ENCODE peak calls at places on chromosomes 13 and 19, in nine cellular contexts. E is activated T-helper 1 cell treated with anti-CD3 and anti-CD28 coated beads, Interleukin-12 subunit alpha, Interleukin-12 subunit beta, Interleukin-2, Interleukin-4 antibody, amounts not matched to agents 30 ng/mL and 10 ng/mL and 1 ng/mL, durations not matched to agents 14 hours and 24 hours and 36 hours; V is HEK293T; S is NCI-H446; K is fibroblast of gingiva; U is globus pallidus; T is H54; Y is heart left ventricle; B is prostate gland. Q is an unnamed sample.

GRCh38 chr13:62014299-62014698 is 598.6 kb upstream of the PCDH20 start:
- DNase-seq in E (no peak), V (peak), S (no peak), K (no peak), U (peak), T (no peak), Y (no peak), B (no peak), Q (peak)

GRCh38 chr19:18399008-18399407 is 1.6 kb upstream of the LRRC25 start:
- DNase-seq in E (no peak), V (no peak), S (no peak), K (peak), U (no peak), T (no peak), Y (peak), B (peak), Q (no peak)

GRCh38 chr13:37942929-37943328 is 73.4 kb upstream of the TRPC4 start:
- DNase-seq in E (no peak), V (no peak), S (no peak), K (no peak), U (no peak), T (no peak), Y (no peak), B (no peak), Q (no peak)

GRCh38 chr13:32902898-32903297 is 113.3 kb upstream of the KL start:
- DNase-seq in E (no peak), V (no peak), S (no peak), K (peak), U (peak), T (no peak), Y (peak), B (no peak), Q (no peak)

GRCh38 chr19:46466536-46467199 is 4.7 kb downstream of the PNMA8A start:
- DNase-seq in E (no peak), V (no peak), S (no peak), K (peak), U (no peak), T (peak), Y (no peak), B (no peak), Q (no peak)

GRCh38 chr19:53333071-53333465 is 481 bp upstream of the ZNF845 start:
- DNase-seq in E (peak), V (no peak), S (no peak), K (no peak), U (no peak), T (peak), Y (peak), B (peak), Q (peak)

GRCh38 chr13:32040689-32041088 is 9.1 kb downstream of the FRY start:
- DNase-seq in E (no peak), V (no peak), S (no peak), K (no peak), U (no peak), T (no peak), Y (no peak), B (no peak), Q (no peak)

GRCh38 chr19:17347361-17347760 is 10.0 kb downstream of the GTPBP3 start:
- DNase-seq in E (no peak), V (no peak), S (no peak), K (no peak), U (no peak), T (no peak), Y (no peak), B (no peak), Q (no peak)

GRCh38 chr19:29967623-29968022 is 25.6 kb downstream of the URI1 start:
- DNase-seq in E (no peak), V (no peak), S (no peak), K (peak), U (peak), T (no peak), Y (no peak), B (no peak), Q (no peak)

GRCh38 chr13:31322025-31322424 is 122.2 kb downstream of the B3GLCT start:
- DNase-seq in E (no peak), V (no peak), S (no peak), K (peak), U (no peak), T (no peak), Y (no peak), B (no peak), Q (no peak)

Q was measured in putamen.